ENCODE peak calls at places on chromosomes 12 and 14, in seven cellular contexts. M is body of pancreas, Z is Peyer's patch, D is GM12878, J is A549, A is OCI-LY7, N is brain microvascular endothelial cell. B is an unnamed sample.

GRCh38 chr12:87784350-87784749 is 244.9 kb downstream of the C12orf50 start:
- DNase-seq in N (no peak), Z (no peak), A (no peak), D (no peak), J (no peak), M (no peak), B (no peak)

GRCh38 chr12:131704509-131704908 is 6.4 kb upstream of the SFSWAP start:
- DNase-seq in Z (no peak), N (no peak), D (no peak), M (no peak), J (no peak), A (no peak), B (no peak)

GRCh38 chr12:96327346-96327745 is 72.9 kb downstream of the CDK17 start:
- DNase-seq in M (no peak), N (no peak), J (no peak), A (peak), D (peak), Z (peak), B (no peak)

GRCh38 chr12:6295187-6295811 is 15.2 kb upstream of the PLEKHG6 start:
- DNase-seq in J (peak), Z (no peak), A (no peak), M (peak), N (peak), D (no peak), B (peak)

GRCh38 chr12:91975891-91976290 is 169.8 kb downstream of the BTG1 start:
- DNase-seq in M (no peak), Z (no peak), D (no peak), A (no peak), J (no peak), N (no peak), B (no peak)

GRCh38 chr12:65960820-65961691 is 136.8 kb downstream of the HMGA2 start:
- DNase-seq in J (no peak), M (no peak), Z (no peak), D (no peak), A (no peak), N (no peak), B (no peak)

GRCh38 chr12:93199831-93200236 is 177.9 kb upstream of the NUDT4 start:
- DNase-seq in J (no peak), A (no peak), M (no peak), N (peak), Z (no peak), D (no peak), B (no peak)

GRCh38 chr14:72666610-72667009 is 227.3 kb downstream of the DPF3 start:
- DNase-seq in M (no peak), A (no peak), D (no peak), N (peak), J (peak), Z (no peak), B (no peak)

GRCh38 chr14:72742682-72743195 is 151.2 kb downstream of the DPF3 start:
- DNase-seq in Z (no peak), D (no peak), J (no peak), N (no peak), M (no peak), A (no peak), B (no peak)

GRCh38 chr14:66603945-66604344 is 96.0 kb downstream of the GPHN start:
- DNase-seq in M (no peak), N (no peak), A (no peak), J (no peak), Z (no peak), D (no peak), B (no peak)

GRCh38 chr12:111027431-111027830 is 107.1 kb upstream of the MYL2 start:
- DNase-seq in Z (no peak), A (no peak), M (no peak), J (no peak), N (no peak), D (no peak), B (no peak)

GRCh38 chr14:89773151-89773550 is 181.4 kb downstream of the EFCAB11 start:
- DNase-seq in D (no peak), A (peak), M (no peak), N (no peak), J (no peak), Z (peak), B (no peak)

GRCh38 chr12:85866929-85867776 is 6.9 kb upstream of the NTS start:
- DNase-seq in Z (no peak), D (no peak), N (peak), J (peak), M (peak), A (peak), B (no peak)

GRCh38 chr12:89243786-89244185 is 108.5 kb downstream of the DUSP6 start:
- DNase-seq in A (no peak), J (no peak), D (no peak), M (no peak), Z (no peak), N (no peak), B (no peak)

GRCh38 chr14:101467181-101467926 is 93.9 kb upstream of the DIO3 start:
- DNase-seq in Z (no peak), A (no peak), M (no peak), D (no peak), J (no peak), N (no peak), B (no peak)

DNA sequence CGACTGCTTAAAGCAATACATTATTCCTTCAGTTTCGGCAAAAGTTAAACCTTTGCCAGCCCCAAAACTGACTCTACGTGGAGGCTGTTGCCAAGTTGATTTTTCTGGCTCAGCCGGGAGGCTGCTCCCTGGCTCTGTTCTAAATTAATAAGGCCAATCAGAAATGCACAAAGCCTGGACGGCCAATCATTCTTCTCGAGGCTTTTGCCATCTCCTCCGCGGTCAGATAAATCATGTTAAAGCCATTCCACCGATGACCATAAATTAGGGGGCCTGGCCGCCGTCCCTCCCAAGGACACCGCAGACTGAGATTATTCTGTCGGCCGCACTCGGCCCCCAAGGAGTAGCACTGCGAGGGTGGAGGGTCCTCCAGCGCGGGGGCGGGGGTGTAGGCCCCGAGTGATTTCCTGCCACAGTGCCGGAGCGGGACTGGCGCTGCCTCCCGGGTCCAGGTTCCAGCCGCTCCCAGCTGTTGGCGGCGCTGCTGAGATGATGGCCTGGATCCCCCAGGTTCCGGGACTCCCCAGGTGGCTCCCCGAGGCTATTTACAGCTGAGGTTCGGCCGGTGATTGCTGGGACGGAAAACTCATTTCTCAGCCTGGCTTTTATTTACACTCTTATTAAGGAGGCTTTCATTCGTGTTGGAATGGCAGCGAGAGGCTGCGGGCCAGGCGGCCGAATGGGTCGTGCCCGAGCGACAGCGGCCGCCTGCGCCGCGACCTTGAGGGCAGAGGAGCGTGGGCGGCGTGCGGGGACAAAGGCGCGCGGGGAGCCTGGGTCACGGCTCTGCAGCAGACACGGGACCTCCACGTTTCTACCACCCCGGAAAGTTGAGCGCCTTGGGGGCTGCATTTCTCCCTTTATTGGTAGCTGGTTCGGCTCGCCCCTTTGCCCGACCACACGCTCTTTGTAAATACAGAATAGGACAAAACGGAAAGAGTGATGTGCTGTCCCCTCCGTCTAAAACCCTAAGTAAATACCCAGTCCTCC is 165.2 kb downstream of the MON2 start:
- DNase-seq in Z (peak), A (no peak), D (no peak), M (peak), J (peak), N (peak), B (peak)
- TF ChIP-seq CTCF in Z (peak), A (no peak), D (peak), M (peak), J (no peak), N (peak), B (peak)

GRCh38 chr12:28388879-28389278 is 198.6 kb downstream of the CCDC91 start:
- DNase-seq in Z (no peak), J (no peak), A (no peak), M (no peak), N (peak), D (no peak), B (no peak)
- H3K4me3 ChIP-seq in Z (no peak), J (no peak), A (no peak), M (no peak), N (no peak), D (no peak), B (no peak)

DNA sequence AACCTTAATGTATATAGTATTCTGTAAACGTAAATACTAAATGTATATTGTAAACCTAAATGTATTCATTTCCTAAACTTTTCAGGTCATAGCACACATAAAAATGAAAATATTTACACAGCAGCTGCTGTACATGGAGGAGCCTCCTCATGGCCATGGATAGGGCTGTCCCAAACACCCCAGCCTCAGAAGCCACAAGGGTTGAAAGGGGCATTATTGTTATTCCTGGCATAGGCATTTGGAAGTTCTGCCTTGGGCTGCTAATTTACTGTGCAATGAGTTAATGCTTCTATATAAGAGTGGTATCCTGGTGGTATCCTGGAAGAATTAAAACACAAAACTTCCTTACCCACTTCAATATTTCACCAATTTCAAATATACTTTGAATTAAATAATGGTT is 159.4 kb downstream of the SLC5A8 start:
- DNase-seq in D (no peak), J (no peak), M (no peak), A (no peak), N (no peak), Z (no peak), B (no peak)
- H3K27ac ChIP-seq in D (no peak), J (no peak), M (peak), A (no peak), N (no peak), Z (no peak), B (no peak)

GRCh38 chr12:69687390-69687789 is 11.7 kb downstream of the BEST3 start:
- DNase-seq in N (no peak), Z (no peak), M (no peak), A (no peak), J (no peak), D (no peak), B (no peak)

GRCh38 chr12:69689638-69690037 is 9.5 kb downstream of the BEST3 start:
- DNase-seq in M (no peak), J (no peak), N (no peak), A (no peak), D (no peak), Z (no peak), B (no peak)

GRCh38 chr12:69688021-69688420 is 11.1 kb downstream of the BEST3 start:
- DNase-seq in J (no peak), D (no peak), N (peak), M (no peak), A (no peak), Z (no peak), B (no peak)

GRCh38 chr12:69686731-69687130 is 12.4 kb downstream of the BEST3 start:
- DNase-seq in J (no peak), Z (no peak), N (no peak), A (no peak), M (no peak), D (no peak), B (no peak)

GRCh38 chr12:69688496-69689427 is 10.3 kb downstream of the BEST3 start:
- DNase-seq in A (no peak), Z (no peak), D (no peak), M (peak), N (peak), J (peak), B (peak)
- TF ChIP-seq CTCF in A (no peak), Z (no peak), D (no peak), M (no peak), N (no peak), J (no peak), B (no peak)

B was measured in lower lobe of right lung.